ENCODE peak calls at places on chromosomes 3 and 15, in eight cellular contexts. A is right lobe of liver, N is non-pigmented ciliary epithelial cell, J is OCI-LY7, P is kidney tubule cell, L is RCC 7860, X is activated T-cell treated with anti-CD3 and anti-CD28 coated beads for 48 hours, S is HTR-8/SVneo. D is an unnamed sample.

GRCh38 chr3:6125520-6125919 is 735.4 kb upstream of the GRM7 start:
- DNase-seq in A (peak), N (no peak), J (no peak), P (no peak), L (no peak), X (no peak), S (no peak), D (no peak)

GRCh38 chr15:36841154-36841553 is 259.2 kb downstream of the MEIS2 start:
- DNase-seq in A (no peak), N (no peak), J (no peak), P (no peak), L (no peak), X (no peak), S (no peak), D (no peak)

GRCh38 chr3:136860541-136860940 is 1.5 kb upstream of the NCK1 start:
- DNase-seq in A (no peak), N (no peak), J (peak), P (no peak), L (no peak), X (no peak), S (no peak), D (no peak)

GRCh38 chr15:31257286-31257685 is 69.3 kb upstream of the KLF13 start:
- DNase-seq in A (no peak), N (no peak), J (no peak), P (peak), L (no peak), X (no peak), S (no peak), D (no peak)

GRCh38 chr3:46280105-46280797 is 38.0 kb downstream of the CCR3 start:
- DNase-seq in A (no peak), N (peak), J (no peak), P (peak), L (no peak), X (no peak), S (peak), D (peak)

GRCh38 chr15:73866881-73867410 is 6.4 kb upstream of the TBC1D21 start:
- DNase-seq in A (no peak), N (no peak), J (no peak), P (no peak), L (no peak), X (no peak), S (no peak), D (no peak)

GRCh38 chr15:32669870-32670623 is 28.5 kb downstream of the SCG5 start:
- DNase-seq in A (no peak), N (no peak), J (no peak), P (no peak), L (no peak), X (no peak), S (peak), D (no peak)

GRCh38 chr3:40680685-40681657 is 156.2 kb downstream of the ZNF621 start:
- DNase-seq in A (no peak), N (no peak), J (no peak), P (no peak), L (no peak), X (no peak), S (no peak), D (no peak)

GRCh38 chr3:104460477-104461406 is 906.0 kb upstream of the ALCAM start:
- DNase-seq in A (no peak), N (peak), J (peak), P (peak), L (no peak), X (no peak), S (peak), D (no peak)

GRCh38 chr3:11272913-11273574 is 847 bp downstream of the ATG7 start:
- DNase-seq in A (no peak), N (no peak), J (peak), P (peak), L (no peak), X (no peak), S (no peak), D (no peak)